ENCODE peak calls at places on chromosomes 11 and 22, in nine cellular contexts. One of them, this sample, is unnamed.

GRCh38 chr11:67280791-67281551 is 8.1 kb upstream of the ANKRD13D start:
- DNase-seq in anterior cingulate cortex: no peak
- DNase-seq in fibroblast of mammary gland: no peak
- DNase-seq in adrenal gland: no peak
- DNase-seq in T1000: no peak
- DNase-seq in OCI-M1: no peak
- DNase-seq in OCI-LY7: no peak
- DNase-seq in activated CD4-positive, CD25-positive, alpha-beta regulatory T cell: no peak
- DNase-seq in neural progenitor cell: no peak
- DNase-seq in this sample: no peak

GRCh38 chr11:76637491-76638266 is 32.9 kb downstream of the LRRC32 start:
- DNase-seq in activated CD4-positive, CD25-positive, alpha-beta regulatory T cell: no peak
- DNase-seq in anterior cingulate cortex: no peak
- DNase-seq in OCI-M1: no peak
- DNase-seq in OCI-LY7: peak; percentile 98
- DNase-seq in fibroblast of mammary gland: no peak
- DNase-seq in adrenal gland: peak; percentile 47
- DNase-seq in T1000: no peak
- DNase-seq in neural progenitor cell: no peak
- DNase-seq in this sample: no peak

GRCh38 chr11:132576706-132577105 is 955.6 kb downstream of the OPCML start:
- DNase-seq in adrenal gland: no peak
- DNase-seq in activated CD4-positive, CD25-positive, alpha-beta regulatory T cell: no peak
- DNase-seq in OCI-M1: no peak
- DNase-seq in T1000: no peak
- DNase-seq in fibroblast of mammary gland: peak; percentile 39
- DNase-seq in OCI-LY7: no peak
- DNase-seq in anterior cingulate cortex: no peak
- DNase-seq in neural progenitor cell: peak; percentile 24
- DNase-seq in this sample: peak; percentile 97

GRCh38 chr22:44574581-44575343 is 76.7 kb upstream of the RTL6 start:
- DNase-seq in fibroblast of mammary gland: no peak
- DNase-seq in neural progenitor cell: no peak
- DNase-seq in adrenal gland: no peak
- DNase-seq in OCI-M1: no peak
- DNase-seq in OCI-LY7: no peak
- DNase-seq in anterior cingulate cortex: no peak
- DNase-seq in T1000: no peak
- DNase-seq in activated CD4-positive, CD25-positive, alpha-beta regulatory T cell: no peak
- DNase-seq in this sample: no peak

GRCh38 chr11:134032501-134033091 is 36.3 kb upstream of the JAM3 start:
- DNase-seq in activated CD4-positive, CD25-positive, alpha-beta regulatory T cell: no peak
- DNase-seq in adrenal gland: no peak
- DNase-seq in anterior cingulate cortex: peak; percentile 93
- DNase-seq in OCI-LY7: no peak
- DNase-seq in fibroblast of mammary gland: no peak
- DNase-seq in T1000: no peak
- DNase-seq in neural progenitor cell: no peak
- DNase-seq in OCI-M1: no peak
- DNase-seq in this sample: peak; percentile 60

GRCh38 chr22:19868773-19869471 is 14.2 kb upstream of the GNB1L start:
- DNase-seq in anterior cingulate cortex: no peak
- DNase-seq in T1000: no peak
- DNase-seq in adrenal gland: peak; percentile 13
- DNase-seq in neural progenitor cell: no peak
- DNase-seq in OCI-LY7: no peak
- DNase-seq in fibroblast of mammary gland: no peak
- DNase-seq in activated CD4-positive, CD25-positive, alpha-beta regulatory T cell: no peak
- DNase-seq in OCI-M1: no peak
- DNase-seq in this sample: no peak

GRCh38 chr11:47899801-47900200 is 51.7 kb upstream of the NUP160 start:
- DNase-seq in OCI-M1: no peak
- DNase-seq in adrenal gland: no peak
- DNase-seq in fibroblast of mammary gland: no peak
- DNase-seq in T1000: no peak
- DNase-seq in anterior cingulate cortex: no peak
- DNase-seq in neural progenitor cell: no peak
- DNase-seq in OCI-LY7: peak; percentile 94
- DNase-seq in activated CD4-positive, CD25-positive, alpha-beta regulatory T cell: no peak
- DNase-seq in this sample: no peak

GRCh38 chr22:32994046-32994827 is 63.9 kb downstream of the SYN3 start:
- DNase-seq in OCI-LY7: no peak
- DNase-seq in fibroblast of mammary gland: no peak
- DNase-seq in anterior cingulate cortex: peak; percentile 89
- DNase-seq in T1000: no peak
- DNase-seq in neural progenitor cell: peak; percentile 64
- DNase-seq in activated CD4-positive, CD25-positive, alpha-beta regulatory T cell: no peak
- DNase-seq in OCI-M1: no peak
- DNase-seq in adrenal gland: no peak
- DNase-seq in this sample: no peak

GRCh38 chr11:27688076-27688475 is 12.2 kb downstream of the BDNF start:
- DNase-seq in T1000: no peak
- DNase-seq in neural progenitor cell: peak; percentile 60
- DNase-seq in OCI-LY7: no peak
- DNase-seq in OCI-M1: no peak
- DNase-seq in fibroblast of mammary gland: no peak
- DNase-seq in activated CD4-positive, CD25-positive, alpha-beta regulatory T cell: no peak
- DNase-seq in anterior cingulate cortex: no peak
- DNase-seq in adrenal gland: no peak
- DNase-seq in this sample: no peak

GRCh38 chr22:27043246-27043645 is 385.9 kb downstream of the MIAT start:
- DNase-seq in adrenal gland: no peak
- DNase-seq in neural progenitor cell: no peak
- DNase-seq in anterior cingulate cortex: no peak
- DNase-seq in fibroblast of mammary gland: no peak
- DNase-seq in OCI-LY7: no peak
- DNase-seq in activated CD4-positive, CD25-positive, alpha-beta regulatory T cell: no peak
- DNase-seq in T1000: no peak
- DNase-seq in OCI-M1: no peak
- DNase-seq in this sample: no peak

GRCh38 chr22:35971418-35972119 is 57.1 kb downstream of the RBFOX2 start:
- DNase-seq in T1000: no peak
- DNase-seq in OCI-LY7: peak; percentile 23
- DNase-seq in activated CD4-positive, CD25-positive, alpha-beta regulatory T cell: no peak
- DNase-seq in adrenal gland: no peak
- DNase-seq in anterior cingulate cortex: no peak
- DNase-seq in neural progenitor cell: no peak
- DNase-seq in OCI-M1: no peak
- DNase-seq in fibroblast of mammary gland: peak; percentile 96
- DNase-seq in this sample: peak; percentile 96

GRCh38 chr11:70014291-70014690 is 63.8 kb upstream of the ANO1 start:
- DNase-seq in neural progenitor cell: no peak
- DNase-seq in OCI-M1: no peak
- DNase-seq in anterior cingulate cortex: no peak
- DNase-seq in activated CD4-positive, CD25-positive, alpha-beta regulatory T cell: no peak
- DNase-seq in T1000: no peak
- DNase-seq in fibroblast of mammary gland: no peak
- DNase-seq in OCI-LY7: no peak
- DNase-seq in adrenal gland: no peak
- DNase-seq in this sample: no peak

GRCh38 chr11:28490763-28491382 is 382.7 kb downstream of the METTL15 start:
- DNase-seq in OCI-LY7: no peak
- DNase-seq in T1000: no peak
- DNase-seq in adrenal gland: no peak
- DNase-seq in neural progenitor cell: no peak
- DNase-seq in anterior cingulate cortex: no peak
- DNase-seq in fibroblast of mammary gland: peak; percentile 20
- DNase-seq in activated CD4-positive, CD25-positive, alpha-beta regulatory T cell: no peak
- DNase-seq in OCI-M1: no peak
- DNase-seq in this sample: peak; percentile 16

GRCh38 chr11:12053606-12054361 is 45.4 kb upstream of the DKK3 start:
- DNase-seq in OCI-LY7: no peak
- DNase-seq in T1000: no peak
- DNase-seq in anterior cingulate cortex: no peak
- DNase-seq in activated CD4-positive, CD25-positive, alpha-beta regulatory T cell: no peak
- DNase-seq in OCI-M1: no peak
- DNase-seq in adrenal gland: no peak
- DNase-seq in neural progenitor cell: no peak
- DNase-seq in fibroblast of mammary gland: peak; percentile 91
- DNase-seq in this sample: peak; percentile 58

GRCh38 chr11:12111482-12112149 is 1.2 kb downstream of the MICAL2 start:
- DNase-seq in adrenal gland: no peak
- DNase-seq in fibroblast of mammary gland: no peak
- DNase-seq in OCI-LY7: no peak
- DNase-seq in anterior cingulate cortex: no peak
- DNase-seq in T1000: no peak
- DNase-seq in OCI-M1: no peak
- DNase-seq in neural progenitor cell: peak; percentile 24
- DNase-seq in activated CD4-positive, CD25-positive, alpha-beta regulatory T cell: no peak
- DNase-seq in this sample: no peak

GRCh38 chr11:126474220-126474619 is 118.7 kb downstream of the ST3GAL4 start:
- DNase-seq in fibroblast of mammary gland: no peak
- DNase-seq in OCI-LY7: no peak
- DNase-seq in anterior cingulate cortex: no peak
- DNase-seq in OCI-M1: no peak
- DNase-seq in T1000: no peak
- DNase-seq in adrenal gland: peak; percentile 46
- DNase-seq in neural progenitor cell: no peak
- DNase-seq in activated CD4-positive, CD25-positive, alpha-beta regulatory T cell: no peak
- DNase-seq in this sample: no peak

GRCh38 chr11:113694390-113694789 is 11.7 kb downstream of the TMPRSS5 start:
- DNase-seq in anterior cingulate cortex: no peak
- DNase-seq in T1000: no peak
- DNase-seq in fibroblast of mammary gland: no peak
- DNase-seq in neural progenitor cell: no peak
- DNase-seq in adrenal gland: no peak
- DNase-seq in activated CD4-positive, CD25-positive, alpha-beta regulatory T cell: no peak
- DNase-seq in OCI-M1: no peak
- DNase-seq in OCI-LY7: no peak
- DNase-seq in this sample: no peak

GRCh38 chr11:130715085-130715932 is 201.0 kb downstream of the SNX19 start:
- DNase-seq in adrenal gland: no peak
- DNase-seq in anterior cingulate cortex: no peak
- DNase-seq in T1000: no peak
- DNase-seq in activated CD4-positive, CD25-positive, alpha-beta regulatory T cell: no peak
- DNase-seq in fibroblast of mammary gland: no peak
- DNase-seq in OCI-LY7: no peak
- DNase-seq in neural progenitor cell: no peak
- DNase-seq in OCI-M1: no peak
- DNase-seq in this sample: no peak

GRCh38 chr11:122796128-122796717 is 42.1 kb upstream of the CRTAM start:
- DNase-seq in OCI-M1: peak; percentile 60
- DNase-seq in fibroblast of mammary gland: peak; percentile 56
- DNase-seq in T1000: no peak
- DNase-seq in neural progenitor cell: peak; percentile 59
- DNase-seq in adrenal gland: no peak
- DNase-seq in activated CD4-positive, CD25-positive, alpha-beta regulatory T cell: peak; percentile 33
- DNase-seq in anterior cingulate cortex: no peak
- DNase-seq in OCI-LY7: peak; percentile 34
- DNase-seq in this sample: peak; percentile 52

GRCh38 chr11:116109228-116109627 is 605.0 kb upstream of the CADM1 start:
- DNase-seq in activated CD4-positive, CD25-positive, alpha-beta regulatory T cell: no peak
- DNase-seq in anterior cingulate cortex: no peak
- DNase-seq in fibroblast of mammary gland: peak; percentile 29
- DNase-seq in OCI-M1: no peak
- DNase-seq in OCI-LY7: no peak
- DNase-seq in T1000: peak; percentile 2
- DNase-seq in neural progenitor cell: no peak
- DNase-seq in adrenal gland: peak; percentile 21
- DNase-seq in this sample: no peak

GRCh38 chr11:76783294-76783900 is at the start of gene TSKU:
- DNase-seq in T1000: no peak
- DNase-seq in fibroblast of mammary gland: no peak
- DNase-seq in OCI-M1: peak; percentile 91
- DNase-seq in OCI-LY7: no peak
- DNase-seq in activated CD4-positive, CD25-positive, alpha-beta regulatory T cell: no peak
- DNase-seq in adrenal gland: no peak
- DNase-seq in neural progenitor cell: no peak
- DNase-seq in anterior cingulate cortex: no peak
- DNase-seq in this sample: peak; percentile 57

This sample was measured in EH.